ENCODE peak calls at places on chromosomes 16 and 17, in six cellular contexts. H is uterus; P is CD4-positive, CD25-positive, alpha-beta regulatory T cell; T is tibial artery; K is CD4-positive, alpha-beta memory T cell; A is lower lobe of right lung. S is an unnamed sample. For H3K4me1 and H3K27me3, the result is how much of the 10 kb centered on the place peaks cover.

GRCh38 chr16:88431651-88432050 is 21.4 kb upstream of the ZFPM1 start:
- DNase-seq in H (no peak), P (no peak), T (no peak), K (no peak), A (no peak), S (no peak)

GRCh38 chr17:4509402-4509801 is 10.7 kb downstream of the SPNS2 start:
- DNase-seq in H (no peak), P (no peak), T (peak), K (peak), A (no peak), S (no peak)

GRCh38 chr17:45146616-45147101 is 1.6 kb upstream of the HEXIM1 start:
- DNase-seq in H (peak), P (no peak), T (no peak), K (no peak), A (no peak), S (no peak)

GRCh38 chr17:41813039-41813680 is 356 bp downstream of the FKBP10 start:
- DNase-seq in H (no peak), P (no peak), T (no peak), K (no peak), A (no peak), S (no peak)

GRCh38 chr17:7511108-7511507 is 26.9 kb downstream of the POLR2A start:
- DNase-seq in H (no peak), P (no peak), T (no peak), K (no peak), A (no peak), S (no peak)

GRCh38 chr16:77496934-77497333 is 62.1 kb upstream of the ADAMTS18 start:
- DNase-seq in H (no peak), P (no peak), T (no peak), K (no peak), A (no peak), S (no peak)

GRCh38 chr17:70296456-70296855 is 127.1 kb downstream of the KCNJ2 start:
- DNase-seq in H (no peak), P (no peak), T (no peak), K (no peak), A (no peak), S (no peak)

GRCh38 chr17:73593249-73593965 is 50.8 kb downstream of the SDK2 start:
- DNase-seq in H (no peak), P (no peak), T (no peak), K (no peak), A (no peak), S (peak)

GRCh38 chr17:73952498-73953205 is 250.8 kb upstream of the RPL38 start:
- DNase-seq in H (no peak), P (peak), T (no peak), K (peak), A (peak), S (peak)

GRCh38 chr17:36082062-36082461 is 7.9 kb downstream of the CCL3 start:
- DNase-seq in H (no peak), P (no peak), T (no peak), K (no peak), A (no peak), S (no peak)

GRCh38 chr17:69679839-69680238 is 265.3 kb downstream of the MAP2K6 start:
- DNase-seq in H (no peak), P (no peak), T (no peak), K (no peak), A (no peak), S (no peak)

GRCh38 chr17:46942441-46943217 is 19.7 kb downstream of the GOSR2 start:
- DNase-seq in H (peak), P (peak), T (peak), K (peak), A (peak), S (peak)

GRCh38 chr17:36463916-36464764 is 22.3 kb upstream of the ZNHIT3 start:
- DNase-seq in H (no peak), P (peak), T (no peak), K (peak), A (no peak), S (no peak)

GRCh38 chr17:50055055-50055425 is 870 bp upstream of the ITGA3 start:
- DNase-seq in H (no peak), P (peak), T (no peak), K (peak), A (peak), S (peak)

GRCh38 chr16:70686376-70687171 is 721 bp upstream of the MTSS2 start:
- DNase-seq in H (no peak), P (no peak), T (no peak), K (no peak), A (no peak), S (no peak)

GRCh38 chr17:57009737-57010445 is 32.0 kb downstream of the SCPEP1 start:
- DNase-seq in H (no peak), P (peak), T (no peak), K (peak), A (peak), S (peak)
- H3K4me3 ChIP-seq in H (no peak), P (peak), T (no peak), K (no peak), A (no peak), S (no peak)

GRCh38 chr17:17836250-17836817 is 452 bp downstream of the SREBF1 start:
- DNase-seq in H (peak), P (peak), T (peak), K (peak), A (peak), S (peak)

GRCh38 chr17:17835415-17836249 is 1.2 kb downstream of the SREBF1 start:
- DNase-seq in H (peak), P (no peak), T (no peak), K (no peak), A (peak), S (no peak)

GRCh38 chr17:17836818-17837379 is at the start of gene SREBF1:
- DNase-seq in H (no peak), P (no peak), T (no peak), K (peak), A (peak), S (peak)

GRCh38 chr17:17837966-17838962 is 1.5 kb upstream of the SREBF1 start:
- DNase-seq in H (peak), P (no peak), T (peak), K (no peak), A (peak), S (no peak)

GRCh38 chr17:17837380-17837821 is 615 bp upstream of the SREBF1 start:
- DNase-seq in H (peak), P (no peak), T (peak), K (no peak), A (no peak), S (no peak)
- H3K4me1 ChIP-seq in H (under half), P (half or more), T (half or more), K (half or more), A (half or more), S (half or more)

GRCh38 chr16:12330977-12331376 is 354.4 kb downstream of the SNX29 start:
- DNase-seq in H (peak), P (no peak), T (no peak), K (no peak), A (no peak), S (no peak)

GRCh38 chr16:12327971-12328726 is 351.6 kb downstream of the SNX29 start:
- DNase-seq in H (no peak), P (no peak), T (no peak), K (no peak), A (no peak), S (no peak)

GRCh38 chr16:12329246-12329995 is 352.9 kb downstream of the SNX29 start:
- DNase-seq in H (no peak), P (no peak), T (no peak), K (no peak), A (no peak), S (no peak)

GRCh38 chr16:12332553-12332952 is 356.0 kb downstream of the SNX29 start:
- DNase-seq in H (no peak), P (no peak), T (no peak), K (no peak), A (no peak), S (no peak)

GRCh38 chr16:12330541-12330940 is 354.0 kb downstream of the SNX29 start:
- DNase-seq in H (no peak), P (no peak), T (no peak), K (no peak), A (no peak), S (no peak)
- H3K27me3 ChIP-seq in H (under half), P (under half), T (under half), K (under half), A (under half), S (under half)

GRCh38 chr17:63833026-63833740 is 5.7 kb upstream of the FTSJ3 start:
- DNase-seq in H (no peak), P (no peak), T (no peak), K (no peak), A (no peak), S (no peak)
- H3K4me3 ChIP-seq in H (no peak), P (no peak), T (no peak), K (no peak), A (no peak), S (no peak)